ENCODE peak calls at places on chromosomes 7 and 10, in four cellular contexts. L is frontal cortex; J is NCI-H69; W is activated CD4-positive, CD25-positive, alpha-beta regulatory T cell. N is an unnamed sample.

GRCh38 chr7:18177815-18178660 is 150.4 kb upstream of the PRPS1L1 start:
- DNase-seq in W (no peak), J (peak; percentile 56), L (no peak), N (no peak)

GRCh38 chr7:55105952-55106351 is 87.1 kb downstream of the EGFR start:
- DNase-seq in J (no peak), W (no peak), L (no peak), N (no peak)

GRCh38 chr7:112398534-112398933 is 51.7 kb upstream of the IFRD1 start:
- DNase-seq in L (no peak), J (no peak), W (no peak), N (no peak)

GRCh38 chr7:4845740-4846142 is 16.1 kb downstream of the PAPOLB start:
- DNase-seq in L (no peak), J (peak; percentile 85), W (no peak), N (peak; percentile 47)

GRCh38 chr7:44310221-44310848 is 15.1 kb downstream of the CAMK2B start:
- DNase-seq in J (no peak), W (no peak), L (no peak), N (no peak)

GRCh38 chr10:110156046-110156445 is 51.4 kb upstream of the MXI1 start:
- DNase-seq in J (no peak), W (no peak), L (no peak), N (no peak)

GRCh38 chr7:66429498-66430163 is 199.1 kb upstream of the KCTD7 start:
- DNase-seq in J (no peak), W (no peak), L (no peak), N (no peak)

GRCh38 chr10:72855790-72856189 is 37.7 kb upstream of the OIT3 start:
- DNase-seq in J (no peak), L (no peak), W (no peak), N (no peak)

GRCh38 chr10:43172645-43173044 is 34.4 kb downstream of the CSGALNACT2 start:
- DNase-seq in L (no peak), W (no peak), J (no peak), N (no peak)

GRCh38 chr10:42781893-42782445 is 626 bp upstream of the BMS1 start:
- DNase-seq in W (no peak), L (no peak), J (no peak), N (no peak)

GRCh38 chr7:131518626-131519025 is 37.8 kb downstream of the PODXL start:
- DNase-seq in L (no peak), W (no peak), J (no peak), N (no peak)

GRCh38 chr10:89301721-89302445 is at the start of gene IFIT2:
- DNase-seq in W (no peak), L (no peak), J (no peak), N (no peak)